ENCODE peak calls at places on chromosomes 2 and 18, in five cellular contexts. One of them, this sample, is unnamed.

GRCh38 chr2:10331033-10331701 is 28.5 kb downstream of the HPCAL1 start:
- DNase-seq in endodermal cell: peak; percentile 82
- DNase-seq in glutamatergic neuron: peak; percentile 47
- DNase-seq in B cell: peak; percentile 56
- DNase-seq in Right ventricle myocardium superior: peak; percentile 82
- DNase-seq in this sample: peak; percentile 39

GRCh38 chr2:25409468-25409867 is 67.7 kb upstream of the DNMT3A start:
- DNase-seq in endodermal cell: no peak
- DNase-seq in glutamatergic neuron: no peak
- DNase-seq in B cell: no peak
- DNase-seq in Right ventricle myocardium superior: no peak
- DNase-seq in this sample: no peak

GRCh38 chr18:23453657-23454011 is 547 bp downstream of the RIOK3 start:
- DNase-seq in endodermal cell: no peak
- DNase-seq in glutamatergic neuron: no peak
- DNase-seq in B cell: no peak
- DNase-seq in Right ventricle myocardium superior: no peak
- DNase-seq in this sample: no peak

GRCh38 chr2:47388888-47389287 is 14.1 kb upstream of the MSH2 start:
- DNase-seq in endodermal cell: no peak
- DNase-seq in glutamatergic neuron: no peak
- DNase-seq in B cell: no peak
- DNase-seq in Right ventricle myocardium superior: no peak
- DNase-seq in this sample: no peak

GRCh38 chr18:60599267-60599666 is 226.7 kb upstream of the MC4R start:
- DNase-seq in endodermal cell: no peak
- DNase-seq in glutamatergic neuron: no peak
- DNase-seq in B cell: no peak
- DNase-seq in Right ventricle myocardium superior: no peak
- DNase-seq in this sample: no peak

GRCh38 chr2:175363719-175364118 is 182.2 kb upstream of the ATP5MC3 start:
- DNase-seq in endodermal cell: no peak
- DNase-seq in glutamatergic neuron: no peak
- DNase-seq in B cell: no peak
- DNase-seq in Right ventricle myocardium superior: no peak
- DNase-seq in this sample: no peak

GRCh38 chr2:42367835-42368234 is 6.8 kb upstream of the COX7A2L start:
- DNase-seq in endodermal cell: no peak
- DNase-seq in glutamatergic neuron: no peak
- DNase-seq in B cell: no peak
- DNase-seq in Right ventricle myocardium superior: no peak
- DNase-seq in this sample: no peak

GRCh38 chr2:206253125-206253787 is 21.2 kb upstream of the ZDBF2 start:
- DNase-seq in endodermal cell: peak; percentile 57
- DNase-seq in glutamatergic neuron: no peak
- DNase-seq in B cell: no peak
- DNase-seq in Right ventricle myocardium superior: no peak
- DNase-seq in this sample: no peak

GRCh38 chr2:8320305-8320704 is 361.6 kb upstream of the ID2 start:
- DNase-seq in endodermal cell: peak; percentile 6
- DNase-seq in glutamatergic neuron: no peak
- DNase-seq in B cell: no peak
- DNase-seq in Right ventricle myocardium superior: no peak
- DNase-seq in this sample: no peak

GRCh38 chr2:158755738-158756137 is 39.4 kb upstream of the DAPL1 start:
- DNase-seq in endodermal cell: peak; percentile 82
- DNase-seq in glutamatergic neuron: no peak
- DNase-seq in B cell: no peak
- DNase-seq in Right ventricle myocardium superior: no peak
- DNase-seq in this sample: no peak

GRCh38 chr2:225512873-225513580 is 113.5 kb downstream of the NYAP2 start:
- DNase-seq in endodermal cell: no peak
- DNase-seq in glutamatergic neuron: no peak
- DNase-seq in B cell: no peak
- DNase-seq in Right ventricle myocardium superior: no peak
- DNase-seq in this sample: no peak

GRCh38 chr18:50013363-50014138 is 181.4 kb downstream of the MYO5B start:
- DNase-seq in endodermal cell: no peak
- DNase-seq in glutamatergic neuron: no peak
- DNase-seq in B cell: no peak
- DNase-seq in Right ventricle myocardium superior: no peak
- DNase-seq in this sample: no peak

GRCh38 chr18:3498705-3499451 is 48.9 kb downstream of the TGIF1 start:
- DNase-seq in endodermal cell: peak; percentile 87
- DNase-seq in glutamatergic neuron: peak; percentile 80
- DNase-seq in B cell: peak; percentile 54
- DNase-seq in Right ventricle myocardium superior: peak; percentile 56
- DNase-seq in this sample: no peak

GRCh38 chr2:16625759-16626158 is 39.9 kb downstream of the CYRIA start:
- DNase-seq in endodermal cell: no peak
- DNase-seq in glutamatergic neuron: no peak
- DNase-seq in B cell: peak; percentile 58
- DNase-seq in Right ventricle myocardium superior: no peak
- DNase-seq in this sample: no peak

GRCh38 chr18:5097116-5097703 is 99.8 kb downstream of the AKAIN1 start:
- DNase-seq in endodermal cell: peak; percentile 67
- DNase-seq in glutamatergic neuron: no peak
- DNase-seq in B cell: no peak
- DNase-seq in Right ventricle myocardium superior: no peak
- DNase-seq in this sample: no peak

GRCh38 chr2:216740557-216741222 is 45.3 kb upstream of the IGFBP5 start:
- DNase-seq in endodermal cell: no peak
- DNase-seq in glutamatergic neuron: no peak
- DNase-seq in B cell: no peak
- DNase-seq in Right ventricle myocardium superior: no peak
- DNase-seq in this sample: no peak

GRCh38 chr2:205776139-205776538 is 93.8 kb downstream of the NRP2 start:
- DNase-seq in endodermal cell: peak; percentile 97
- DNase-seq in glutamatergic neuron: peak; percentile 66
- DNase-seq in B cell: no peak
- DNase-seq in Right ventricle myocardium superior: peak; percentile 63
- DNase-seq in this sample: no peak